ENCODE peak calls at places on chromosomes 12 and 14, in six cellular contexts. M, P, G, K, O and U are unnamed samples.

GRCh38 chr12:98513379-98514318 is 1.7 kb upstream of the TMPO start:
- DNase-seq in K (peak), P (no peak), M (no peak), O (no peak), G (no peak), U (no peak)

GRCh38 chr12:114726092-114726710 is 42.2 kb upstream of the TBX3 start:
- DNase-seq in K (no peak), G (no peak), O (no peak), P (no peak), M (no peak), U (no peak)

GRCh38 chr12:3761116-3761770 is 8.3 kb upstream of the CRACR2A start:
- DNase-seq in O (no peak), M (no peak), P (no peak), G (no peak), K (no peak), U (no peak)

GRCh38 chr12:64675795-64676194 is 65.5 kb downstream of the RASSF3 start:
- DNase-seq in O (peak), P (no peak), M (no peak), G (no peak), K (no peak), U (no peak)

GRCh38 chr12:51326762-51327439 is 2.9 kb upstream of the BIN2 start:
- DNase-seq in G (no peak), M (no peak), P (no peak), O (peak), K (peak), U (no peak)

GRCh38 chr12:26204612-26205289 is 9.4 kb downstream of the SSPN start:
- DNase-seq in K (no peak), O (no peak), M (no peak), G (no peak), P (no peak), U (no peak)

GRCh38 chr14:35565896-35566464 is 32.0 kb downstream of the INSM2 start:
- DNase-seq in M (no peak), K (no peak), P (no peak), O (no peak), G (no peak), U (no peak)

GRCh38 chr14:29077916-29078315 is 311.3 kb downstream of the FOXG1 start:
- DNase-seq in K (no peak), P (no peak), G (no peak), M (no peak), O (no peak), U (no peak)

GRCh38 chr14:78959674-78960264 is 789.6 kb downstream of the NRXN3 start:
- DNase-seq in P (peak), G (peak), O (peak), M (peak), K (peak), U (peak)

GRCh38 chr12:54624316-54625279 is 10.1 kb downstream of the LACRT start:
- DNase-seq in P (no peak), O (no peak), K (no peak), G (no peak), M (no peak), U (no peak)

GRCh38 chr12:122481861-122482260 is 18.9 kb downstream of the ZCCHC8 start:
- DNase-seq in P (no peak), K (no peak), O (no peak), G (no peak), M (no peak), U (no peak)

GRCh38 chr14:69313176-69313575 is 53.2 kb downstream of the GALNT16 start:
- DNase-seq in G (no peak), K (no peak), P (no peak), M (no peak), O (no peak), U (no peak)

GRCh38 chr12:68264175-68264863 is 10.9 kb upstream of the IL22 start:
- DNase-seq in P (no peak), G (no peak), M (no peak), O (no peak), K (no peak), U (no peak)

GRCh38 chr14:90332271-90332584 is 487 bp upstream of the NRDE2 start:
- DNase-seq in O (no peak), P (no peak), M (no peak), G (no peak), K (no peak), U (no peak)

GRCh38 chr14:93954900-93955891 is 21.2 kb downstream of the ASB2 start:
- DNase-seq in P (no peak), G (no peak), K (peak), M (peak), O (no peak), U (no peak)

GRCh38 chr12:109735825-109736551 is 22.4 kb downstream of the FAM222A start:
- DNase-seq in M (no peak), P (no peak), K (no peak), G (peak), O (no peak), U (no peak)

GRCh38 chr14:41973178-41973577 is 366.5 kb downstream of the LRFN5 start:
- DNase-seq in P (no peak), M (no peak), O (no peak), G (no peak), K (peak), U (no peak)

GRCh38 chr12:94427520-94428381 is 31.9 kb downstream of the CEP83 start:
- DNase-seq in P (no peak), K (no peak), M (no peak), O (peak), G (no peak), U (peak)